ENCODE peak calls at places on chromosomes 4 and X, in seven cellular contexts. One of them, this sample, is unnamed.

GRCh38 chrX:70128071-70128470 is 5.2 kb upstream of the IGBP1 start:
- DNase-seq in choroid plexus epithelial cell: no peak
- DNase-seq in stomach: no peak
- DNase-seq in left ventricle myocardium inferior: no peak
- DNase-seq in Peyer's patch: no peak
- DNase-seq in iPS DF 6.9: no peak
- DNase-seq in foreskin fibroblast: no peak
- DNase-seq in this sample: no peak

GRCh38 chr4:73468170-73468569 is 13.4 kb upstream of the AFM start:
- DNase-seq in choroid plexus epithelial cell: no peak
- DNase-seq in stomach: no peak
- DNase-seq in left ventricle myocardium inferior: no peak
- DNase-seq in Peyer's patch: no peak
- DNase-seq in iPS DF 6.9: no peak
- DNase-seq in foreskin fibroblast: no peak
- DNase-seq in this sample: no peak

GRCh38 chrX:128616933-128617332 is 564.7 kb upstream of the ACTRT1 start:
- DNase-seq in choroid plexus epithelial cell: peak
- DNase-seq in stomach: no peak
- DNase-seq in left ventricle myocardium inferior: no peak
- DNase-seq in Peyer's patch: no peak
- DNase-seq in iPS DF 6.9: no peak
- DNase-seq in foreskin fibroblast: no peak
- DNase-seq in this sample: no peak

GRCh38 chrX:136405126-136405525 is 82.6 kb upstream of the BRS3 start:
- DNase-seq in choroid plexus epithelial cell: no peak
- DNase-seq in stomach: no peak
- DNase-seq in left ventricle myocardium inferior: no peak
- DNase-seq in Peyer's patch: no peak
- DNase-seq in iPS DF 6.9: no peak
- DNase-seq in foreskin fibroblast: no peak
- DNase-seq in this sample: no peak

GRCh38 chr4:127049506-127049905 is 583.3 kb upstream of the INTU start:
- DNase-seq in choroid plexus epithelial cell: peak
- DNase-seq in stomach: no peak
- DNase-seq in left ventricle myocardium inferior: no peak
- DNase-seq in Peyer's patch: no peak
- DNase-seq in iPS DF 6.9: no peak
- DNase-seq in foreskin fibroblast: peak
- DNase-seq in this sample: no peak

GRCh38 chrX:74293343-74293946 is 10.5 kb upstream of the ZCCHC13 start:
- DNase-seq in choroid plexus epithelial cell: peak
- DNase-seq in stomach: peak
- DNase-seq in left ventricle myocardium inferior: peak
- DNase-seq in Peyer's patch: peak
- DNase-seq in iPS DF 6.9: no peak
- DNase-seq in foreskin fibroblast: peak
- DNase-seq in this sample: peak

GRCh38 chr4:84647307-84647884 is 64.5 kb downstream of the CDS1 start:
- DNase-seq in choroid plexus epithelial cell: peak
- DNase-seq in stomach: no peak
- DNase-seq in left ventricle myocardium inferior: no peak
- DNase-seq in Peyer's patch: no peak
- DNase-seq in iPS DF 6.9: peak
- DNase-seq in foreskin fibroblast: peak
- DNase-seq in this sample: no peak

GRCh38 chr4:147933316-147933715 is 201.4 kb downstream of the ARHGAP10 start:
- DNase-seq in choroid plexus epithelial cell: peak
- DNase-seq in stomach: no peak
- DNase-seq in left ventricle myocardium inferior: no peak
- DNase-seq in Peyer's patch: no peak
- DNase-seq in iPS DF 6.9: no peak
- DNase-seq in foreskin fibroblast: no peak
- DNase-seq in this sample: no peak

GRCh38 chr4:75653845-75654503 is 19.2 kb downstream of the G3BP2 start:
- DNase-seq in choroid plexus epithelial cell: peak
- DNase-seq in stomach: no peak
- DNase-seq in left ventricle myocardium inferior: no peak
- DNase-seq in Peyer's patch: no peak
- DNase-seq in iPS DF 6.9: no peak
- DNase-seq in foreskin fibroblast: no peak
- DNase-seq in this sample: no peak

GRCh38 chr4:153468587-153468986 is 2.4 kb downstream of the TMEM131L start:
- DNase-seq in choroid plexus epithelial cell: no peak
- DNase-seq in stomach: no peak
- DNase-seq in left ventricle myocardium inferior: no peak
- DNase-seq in Peyer's patch: no peak
- DNase-seq in iPS DF 6.9: no peak
- DNase-seq in foreskin fibroblast: no peak
- DNase-seq in this sample: no peak

GRCh38 chr4:110508827-110509446 is 33.0 kb downstream of the ENPEP start:
- DNase-seq in choroid plexus epithelial cell: peak
- DNase-seq in stomach: no peak
- DNase-seq in left ventricle myocardium inferior: no peak
- DNase-seq in Peyer's patch: no peak
- DNase-seq in iPS DF 6.9: no peak
- DNase-seq in foreskin fibroblast: peak
- DNase-seq in this sample: no peak

GRCh38 chr4:6105311-6105911 is 87.2 kb upstream of the C4orf50 start:
- DNase-seq in choroid plexus epithelial cell: no peak
- DNase-seq in stomach: peak
- DNase-seq in left ventricle myocardium inferior: no peak
- DNase-seq in Peyer's patch: no peak
- DNase-seq in iPS DF 6.9: no peak
- DNase-seq in foreskin fibroblast: no peak
- DNase-seq in this sample: no peak

GRCh38 chr4:86091201-86091600 is 268.7 kb downstream of the MAPK10 start:
- DNase-seq in choroid plexus epithelial cell: peak
- DNase-seq in stomach: no peak
- DNase-seq in left ventricle myocardium inferior: no peak
- DNase-seq in Peyer's patch: no peak
- DNase-seq in iPS DF 6.9: no peak
- DNase-seq in foreskin fibroblast: no peak
- DNase-seq in this sample: no peak

GRCh38 chr4:128393111-128393704 is 105.6 kb upstream of the PGRMC2 start:
- DNase-seq in choroid plexus epithelial cell: peak
- DNase-seq in stomach: no peak
- DNase-seq in left ventricle myocardium inferior: no peak
- DNase-seq in Peyer's patch: no peak
- DNase-seq in iPS DF 6.9: no peak
- DNase-seq in foreskin fibroblast: no peak
- DNase-seq in this sample: no peak

GRCh38 chrX:66074920-66075879 is 35.3 kb upstream of the VSIG4 start:
- DNase-seq in choroid plexus epithelial cell: no peak
- DNase-seq in stomach: no peak
- DNase-seq in left ventricle myocardium inferior: peak
- DNase-seq in Peyer's patch: no peak
- DNase-seq in iPS DF 6.9: no peak
- DNase-seq in foreskin fibroblast: no peak
- DNase-seq in this sample: no peak

GRCh38 chr4:119237201-119237600 is 24.7 kb downstream of the USP53 start:
- DNase-seq in choroid plexus epithelial cell: no peak
- DNase-seq in stomach: no peak
- DNase-seq in left ventricle myocardium inferior: no peak
- DNase-seq in Peyer's patch: no peak
- DNase-seq in iPS DF 6.9: no peak
- DNase-seq in foreskin fibroblast: no peak
- DNase-seq in this sample: no peak

GRCh38 chr4:127579821-127580220 is 52.9 kb upstream of the INTU start:
- DNase-seq in choroid plexus epithelial cell: no peak
- DNase-seq in stomach: no peak
- DNase-seq in left ventricle myocardium inferior: no peak
- DNase-seq in Peyer's patch: no peak
- DNase-seq in iPS DF 6.9: no peak
- DNase-seq in foreskin fibroblast: no peak
- DNase-seq in this sample: no peak

GRCh38 chr4:183350317-183351071 is 28.3 kb upstream of the CLDN24 start:
- DNase-seq in choroid plexus epithelial cell: no peak
- DNase-seq in stomach: peak
- DNase-seq in left ventricle myocardium inferior: no peak
- DNase-seq in Peyer's patch: no peak
- DNase-seq in iPS DF 6.9: no peak
- DNase-seq in foreskin fibroblast: peak
- DNase-seq in this sample: no peak

GRCh38 chr4:138897818-138898226 is 117.8 kb upstream of the NOCT start:
- DNase-seq in choroid plexus epithelial cell: peak
- DNase-seq in stomach: no peak
- DNase-seq in left ventricle myocardium inferior: no peak
- DNase-seq in Peyer's patch: no peak
- DNase-seq in iPS DF 6.9: no peak
- DNase-seq in foreskin fibroblast: peak
- DNase-seq in this sample: peak

GRCh38 chr4:142036795-142037583 is 400.6 kb downstream of the IL15 start:
- DNase-seq in choroid plexus epithelial cell: no peak
- DNase-seq in stomach: no peak
- DNase-seq in left ventricle myocardium inferior: no peak
- DNase-seq in Peyer's patch: no peak
- DNase-seq in iPS DF 6.9: no peak
- DNase-seq in foreskin fibroblast: peak
- DNase-seq in this sample: no peak

GRCh38 chr4:182478475-182478874 is 235.3 kb downstream of the TENM3 start:
- DNase-seq in choroid plexus epithelial cell: peak
- DNase-seq in stomach: no peak
- DNase-seq in left ventricle myocardium inferior: no peak
- DNase-seq in Peyer's patch: no peak
- DNase-seq in iPS DF 6.9: no peak
- DNase-seq in foreskin fibroblast: peak
- DNase-seq in this sample: no peak

GRCh38 chr4:81664079-81664478 is 192.4 kb upstream of the RASGEF1B start:
- DNase-seq in choroid plexus epithelial cell: no peak
- DNase-seq in stomach: no peak
- DNase-seq in left ventricle myocardium inferior: no peak
- DNase-seq in Peyer's patch: no peak
- DNase-seq in iPS DF 6.9: no peak
- DNase-seq in foreskin fibroblast: no peak
- DNase-seq in this sample: no peak

GRCh38 chr4:139599594-139600374 is 43.8 kb upstream of the SETD7 start:
- DNase-seq in choroid plexus epithelial cell: peak
- DNase-seq in stomach: no peak
- DNase-seq in left ventricle myocardium inferior: no peak
- DNase-seq in Peyer's patch: no peak
- DNase-seq in iPS DF 6.9: no peak
- DNase-seq in foreskin fibroblast: no peak
- DNase-seq in this sample: no peak

GRCh38 chrX:55210931-55211677 is 9.0 kb upstream of the PAGE5 start:
- DNase-seq in choroid plexus epithelial cell: no peak
- DNase-seq in stomach: no peak
- DNase-seq in left ventricle myocardium inferior: no peak
- DNase-seq in Peyer's patch: no peak
- DNase-seq in iPS DF 6.9: no peak
- DNase-seq in foreskin fibroblast: no peak
- DNase-seq in this sample: no peak

GRCh38 chr4:175536852-175537453 is 275.1 kb downstream of the GPM6A start:
- DNase-seq in choroid plexus epithelial cell: peak
- DNase-seq in stomach: no peak
- DNase-seq in left ventricle myocardium inferior: no peak
- DNase-seq in Peyer's patch: no peak
- DNase-seq in iPS DF 6.9: peak
- DNase-seq in foreskin fibroblast: peak
- DNase-seq in this sample: no peak

GRCh38 chr4:153916273-153916755 is 127.4 kb upstream of the SFRP2 start:
- DNase-seq in choroid plexus epithelial cell: no peak
- DNase-seq in stomach: no peak
- DNase-seq in left ventricle myocardium inferior: no peak
- DNase-seq in Peyer's patch: no peak
- DNase-seq in iPS DF 6.9: no peak
- DNase-seq in foreskin fibroblast: no peak
- DNase-seq in this sample: no peak

GRCh38 chr4:179626687-179627086 is 2184.4 kb upstream of the AGA start:
- DNase-seq in choroid plexus epithelial cell: no peak
- DNase-seq in stomach: no peak
- DNase-seq in left ventricle myocardium inferior: no peak
- DNase-seq in Peyer's patch: no peak
- DNase-seq in iPS DF 6.9: no peak
- DNase-seq in foreskin fibroblast: no peak
- DNase-seq in this sample: no peak

GRCh38 chr4:100852326-100852725 is 334.5 kb upstream of the EMCN start:
- DNase-seq in choroid plexus epithelial cell: no peak
- DNase-seq in stomach: no peak
- DNase-seq in left ventricle myocardium inferior: no peak
- DNase-seq in Peyer's patch: no peak
- DNase-seq in iPS DF 6.9: no peak
- DNase-seq in foreskin fibroblast: no peak
- DNase-seq in this sample: no peak

GRCh38 chr4:128553665-128554515 is 255.6 kb upstream of the JADE1 start:
- DNase-seq in choroid plexus epithelial cell: peak
- DNase-seq in stomach: no peak
- DNase-seq in left ventricle myocardium inferior: no peak
- DNase-seq in Peyer's patch: no peak
- DNase-seq in iPS DF 6.9: no peak
- DNase-seq in foreskin fibroblast: no peak
- DNase-seq in this sample: no peak

DNA sequence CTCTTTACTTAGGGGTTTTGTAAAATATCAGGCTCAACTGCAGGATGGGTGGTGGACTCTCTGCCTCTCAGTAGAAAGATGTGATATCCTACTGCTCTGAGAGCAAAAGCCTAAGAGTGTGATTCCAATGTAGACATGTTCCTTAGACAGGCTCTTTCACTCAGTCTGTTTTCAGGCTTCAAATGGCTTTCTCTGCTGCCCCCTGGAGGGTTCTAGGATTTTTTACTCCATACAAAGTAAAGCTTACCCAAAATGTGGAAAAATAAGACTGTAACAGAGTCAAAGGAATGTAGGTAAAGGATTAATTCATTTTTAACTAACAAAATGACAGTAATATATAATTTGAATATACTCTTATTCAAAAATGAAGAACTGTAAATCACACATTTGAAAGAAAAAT is 32.1 kb downstream of the ZGRF1 start:
- DNase-seq in choroid plexus epithelial cell: peak
- DNase-seq in stomach: no peak
- DNase-seq in left ventricle myocardium inferior: no peak
- DNase-seq in Peyer's patch: no peak
- DNase-seq in iPS DF 6.9: peak
- DNase-seq in foreskin fibroblast: peak
- DNase-seq in this sample: peak
- H3K4me3 ChIP-seq in choroid plexus epithelial cell: no peak
- H3K4me3 ChIP-seq in stomach: no peak
- H3K4me3 ChIP-seq in left ventricle myocardium inferior: no peak
- H3K4me3 ChIP-seq in Peyer's patch: no peak
- H3K4me3 ChIP-seq in iPS DF 6.9: no peak
- H3K4me3 ChIP-seq in foreskin fibroblast: no peak
- H3K4me3 ChIP-seq in this sample: no peak

GRCh38 chr4:102824398-102824797 is 3.0 kb downstream of the UBE2D3 start:
- DNase-seq in choroid plexus epithelial cell: no peak
- DNase-seq in stomach: no peak
- DNase-seq in left ventricle myocardium inferior: no peak
- DNase-seq in Peyer's patch: no peak
- DNase-seq in iPS DF 6.9: no peak
- DNase-seq in foreskin fibroblast: no peak
- DNase-seq in this sample: no peak
- H3K4me3 ChIP-seq in choroid plexus epithelial cell: peak
- H3K4me3 ChIP-seq in stomach: peak
- H3K4me3 ChIP-seq in left ventricle myocardium inferior: peak
- H3K4me3 ChIP-seq in Peyer's patch: peak
- H3K4me3 ChIP-seq in iPS DF 6.9: no peak
- H3K4me3 ChIP-seq in foreskin fibroblast: peak
- H3K4me3 ChIP-seq in this sample: peak

GRCh38 chr4:4259484-4260100 is 11.6 kb upstream of the TMEM128 start:
- DNase-seq in choroid plexus epithelial cell: no peak
- DNase-seq in stomach: no peak
- DNase-seq in left ventricle myocardium inferior: no peak
- DNase-seq in Peyer's patch: no peak
- DNase-seq in iPS DF 6.9: no peak
- DNase-seq in foreskin fibroblast: no peak
- DNase-seq in this sample: no peak
- H3K4me3 ChIP-seq in choroid plexus epithelial cell: no peak
- H3K4me3 ChIP-seq in stomach: peak
- H3K4me3 ChIP-seq in left ventricle myocardium inferior: peak
- H3K4me3 ChIP-seq in Peyer's patch: no peak
- H3K4me3 ChIP-seq in iPS DF 6.9: no peak
- H3K4me3 ChIP-seq in foreskin fibroblast: peak
- H3K4me3 ChIP-seq in this sample: no peak

GRCh38 chrX:79365591-79365990 is 1.5 kb downstream of the ITM2A start:
- DNase-seq in choroid plexus epithelial cell: no peak
- DNase-seq in stomach: no peak
- DNase-seq in left ventricle myocardium inferior: no peak
- DNase-seq in Peyer's patch: no peak
- DNase-seq in iPS DF 6.9: no peak
- DNase-seq in foreskin fibroblast: no peak
- DNase-seq in this sample: no peak
- H3K4me3 ChIP-seq in choroid plexus epithelial cell: no peak
- H3K4me3 ChIP-seq in stomach: peak
- H3K4me3 ChIP-seq in left ventricle myocardium inferior: peak
- H3K4me3 ChIP-seq in Peyer's patch: no peak
- H3K4me3 ChIP-seq in iPS DF 6.9: no peak
- H3K4me3 ChIP-seq in foreskin fibroblast: no peak
- H3K4me3 ChIP-seq in this sample: no peak

This sample was measured in AG04449.